ENCODE peak calls at places on chromosomes 4 and X, in seven cellular contexts. X is cardiac muscle cell, S is AG10803, R is tibial artery, N is A673, V is SJSA1, H is hypothalamus. K is an unnamed sample.

GRCh38 chr4:24659241-24659961 is 75.0 kb upstream of the DHX15 start:
- DNase-seq in S (no peak), H (no peak), X (no peak), N (no peak), V (no peak), R (no peak), K (no peak)

GRCh38 chr4:86831262-86832090 is 17.7 kb downstream of the SLC10A6 start:
- DNase-seq in S (peak), R (no peak), V (peak), H (no peak), X (no peak), N (no peak), K (no peak)

GRCh38 chrX:154546354-154547244 is at the start of gene G6PD:
- DNase-seq in X (peak), S (peak), R (no peak), V (peak), N (peak), H (peak), K (peak)

GRCh38 chr4:10118355-10119004 is 1.9 kb upstream of the WDR1 start:
- DNase-seq in X (no peak), N (no peak), V (no peak), S (no peak), H (no peak), R (no peak), K (peak)

GRCh38 chr4:74252933-74253332 is 55.3 kb upstream of the EPGN start:
- DNase-seq in X (no peak), S (no peak), V (no peak), H (no peak), R (no peak), N (no peak), K (no peak)

GRCh38 chr4:59571805-59572430 is 1628.2 kb upstream of the ADGRL3 start:
- DNase-seq in V (no peak), X (no peak), H (no peak), S (no peak), R (no peak), N (no peak), K (no peak)

GRCh38 chr4:180751009-180751408 is 1492.2 kb upstream of the TENM3 start:
- DNase-seq in X (no peak), S (no peak), R (no peak), H (no peak), V (no peak), N (no peak), K (no peak)

GRCh38 chrX:95071621-95072020 is 1397.6 kb downstream of the FAM133A start:
- DNase-seq in H (no peak), V (no peak), R (no peak), N (no peak), S (no peak), X (no peak), K (no peak)

GRCh38 chr4:183335369-183335940 is 13.2 kb upstream of the CLDN24 start:
- DNase-seq in R (no peak), S (peak), H (no peak), X (no peak), N (peak), V (peak), K (no peak)